ENCODE peak calls at places on chromosome 12, in ten cellular contexts. J is RWPE1, M is astrocyte of the spinal cord, Y is choroid plexus epithelial cell, R is ovary, H is fibroblast of lung, W is adrenal gland, D is lower leg skin, K is spleen, X is MCF 10A. L is an unnamed sample.

GRCh38 chr12:41264281-41264680 is 76.2 kb downstream of the PDZRN4 start:
- DNase-seq in J (peak; percentile 4), M (peak; percentile 12), Y (peak; percentile 25), R (no peak), H (no peak), W (no peak), D (no peak), K (no peak), X (no peak), L (no peak)

GRCh38 chr12:53551889-53552291 is 44.6 kb upstream of the NPFF start:
- DNase-seq in J (no peak), M (peak; percentile 27), Y (peak; percentile 28), R (no peak), H (no peak), W (no peak), D (no peak), K (no peak), X (no peak), L (no peak)

GRCh38 chr12:7091660-7092228 is 501 bp downstream of the C1R start:
- DNase-seq in J (no peak), M (no peak), Y (no peak), R (peak; percentile 68), H (no peak), W (peak; percentile 65), D (peak; percentile 89), K (no peak), X (no peak), L (no peak)

GRCh38 chr12:58104443-58104842 is 163.1 kb downstream of the ATP23 start:
- DNase-seq in J (no peak), M (no peak), Y (no peak), R (no peak), H (no peak), W (no peak), D (no peak), K (no peak), X (no peak), L (no peak)

GRCh38 chr12:27521066-27521465 is 2.9 kb upstream of the PPFIBP1 start:
- DNase-seq in J (no peak), M (no peak), Y (no peak), R (peak; percentile 68), H (peak; percentile 78), W (no peak), D (no peak), K (no peak), X (no peak), L (no peak)

GRCh38 chr12:114656906-114657596 is 26.9 kb downstream of the TBX3 start:
- DNase-seq in J (no peak), M (peak; percentile 28), Y (no peak), R (peak; percentile 32), H (no peak), W (no peak), D (no peak), K (no peak), X (no peak), L (no peak)

GRCh38 chr12:28750946-28751714 is 397.9 kb upstream of the FAR2 start:
- DNase-seq in J (no peak), M (peak; percentile 13), Y (peak; percentile 49), R (no peak), H (no peak), W (no peak), D (no peak), K (no peak), X (no peak), L (no peak)

GRCh38 chr12:65787056-65787855 is 37.0 kb upstream of the HMGA2 start:
- DNase-seq in J (no peak), M (no peak), Y (peak; percentile 16), R (no peak), H (no peak), W (no peak), D (no peak), K (no peak), X (no peak), L (no peak)

GRCh38 chr12:119148049-119148448 is 30.7 kb upstream of the HSPB8 start:
- DNase-seq in J (no peak), M (no peak), Y (no peak), R (no peak), H (no peak), W (no peak), D (no peak), K (no peak), X (no peak), L (no peak)

GRCh38 chr12:219891-220352 is 6.0 kb upstream of the SLC6A12 start:
- DNase-seq in J (peak; percentile 15), M (peak; percentile 13), Y (peak; percentile 68), R (no peak), H (peak; percentile 32), W (peak; percentile 59), D (peak; percentile 92), K (peak; percentile 88), X (peak; percentile 71), L (no peak)

DNA sequence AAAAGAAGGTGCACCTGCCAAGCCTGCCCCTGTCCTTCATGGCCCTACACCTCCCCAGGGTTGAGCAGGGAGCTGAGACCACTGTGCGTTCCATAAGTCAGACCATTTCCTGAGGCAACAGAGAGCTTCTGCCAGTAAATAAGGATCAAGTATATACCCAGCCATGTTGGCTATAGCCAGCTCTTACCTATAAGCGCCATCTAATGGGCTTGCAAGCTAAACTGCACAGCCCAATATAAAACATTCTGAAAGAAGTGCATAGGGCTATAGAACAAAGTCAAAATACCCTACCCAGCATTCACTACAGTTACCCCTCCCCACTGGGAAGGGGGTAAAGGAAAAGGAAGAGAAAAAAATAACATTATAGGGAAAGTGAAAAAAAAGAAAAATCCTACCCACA is 59.3 kb upstream of the SCAF11 start:
- DNase-seq in J (no peak), M (no peak), Y (peak; percentile 4), R (no peak), H (no peak), W (no peak), D (no peak), K (no peak), X (no peak), L (no peak)
- TF ChIP-seq CTCF in J (no peak), M (no peak), Y (no peak), R (no peak), H (no peak), W (no peak), D (no peak), K (no peak), X (no peak), L (no peak)

GRCh38 chr12:127716181-127716580 is 550.8 kb upstream of the TMEM132C start:
- DNase-seq in J (no peak), M (no peak), Y (no peak), R (no peak), H (no peak), W (no peak), D (no peak), K (no peak), X (no peak), L (no peak)

GRCh38 chr12:127712561-127712960 is 554.4 kb upstream of the TMEM132C start:
- DNase-seq in J (no peak), M (no peak), Y (no peak), R (no peak), H (no peak), W (no peak), D (no peak), K (no peak), X (no peak), L (no peak)

DNA sequence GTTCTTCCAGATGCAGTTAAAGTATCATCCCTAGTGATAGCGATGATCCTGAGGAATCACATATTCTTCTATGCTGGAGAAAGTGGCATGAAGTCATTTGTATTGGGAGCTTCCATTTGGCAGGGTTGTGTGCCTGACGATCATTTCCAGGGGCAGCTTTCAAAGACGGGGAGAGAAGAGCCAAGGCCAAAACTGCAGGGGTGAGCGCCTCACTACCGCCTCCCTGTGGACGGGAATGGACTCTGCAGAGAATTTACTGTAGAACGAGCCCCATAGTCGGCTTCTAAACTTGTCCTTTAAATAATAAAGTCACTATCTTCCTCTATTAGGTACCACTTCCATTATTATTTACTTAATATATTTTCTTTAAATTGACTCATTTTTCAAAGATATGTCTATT is 555.9 kb upstream of the TMEM132C start:
- DNase-seq in J (no peak), M (no peak), Y (no peak), R (no peak), H (no peak), W (no peak), D (no peak), K (no peak), X (no peak), L (no peak)
- TF ChIP-seq CTCF in J (no peak), M (peak; percentile 47), Y (no peak), R (no peak), H (peak; percentile 34), W (no peak), D (no peak), K (no peak), X (peak; percentile 22), L (no peak)

DNA sequence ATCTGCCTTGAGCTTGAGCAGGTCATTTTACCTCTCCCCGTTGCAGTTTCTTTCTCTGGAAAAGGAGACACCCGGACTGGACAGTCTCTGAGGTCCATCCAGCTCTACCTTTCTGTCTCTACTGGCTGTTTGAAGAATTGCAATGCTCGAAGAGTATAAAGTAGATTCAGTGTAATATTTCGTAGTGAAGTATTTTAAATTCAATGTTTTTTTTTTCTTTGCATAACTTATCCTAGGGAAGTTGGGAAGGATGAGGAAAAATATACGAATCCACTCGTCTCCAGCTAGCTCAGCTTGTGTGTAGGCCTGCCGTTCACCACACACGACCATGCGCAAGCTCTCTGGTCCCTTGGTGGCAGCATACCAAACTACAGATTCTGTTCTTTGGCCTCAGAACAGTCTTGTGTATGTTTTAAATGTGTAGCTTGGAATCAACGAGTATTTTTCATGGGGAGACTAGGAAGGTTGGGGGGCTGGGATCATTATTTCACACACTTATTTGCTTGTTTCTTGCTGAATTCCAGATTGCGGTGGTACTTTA is 307.9 kb downstream of the CACNA1C start:
- DNase-seq in J (no peak), M (no peak), Y (peak; percentile 10), R (no peak), H (no peak), W (no peak), D (no peak), K (no peak), X (no peak), L (no peak)
- TF ChIP-seq CTCF in J (no peak), M (peak; percentile 33), Y (peak; percentile 35), R (no peak), H (no peak), W (no peak), D (no peak), K (no peak), X (peak; percentile 31), L (peak; percentile 18)

GRCh38 chr12:66901136-66901932 is 222.5 kb upstream of the GRIP1 start:
- DNase-seq in J (no peak), M (no peak), Y (no peak), R (no peak), H (no peak), W (no peak), D (no peak), K (no peak), X (no peak), L (no peak)

GRCh38 chr12:66903782-66904396 is 225.0 kb upstream of the GRIP1 start:
- DNase-seq in J (peak; percentile 5), M (no peak), Y (peak; percentile 6), R (no peak), H (no peak), W (no peak), D (no peak), K (no peak), X (no peak), L (no peak)

GRCh38 chr12:66900616-66901015 is 221.7 kb upstream of the GRIP1 start:
- DNase-seq in J (no peak), M (no peak), Y (no peak), R (no peak), H (peak; percentile 4), W (no peak), D (no peak), K (no peak), X (peak; percentile 16), L (no peak)

GRCh38 chr12:66899567-66899966 is 220.7 kb upstream of the GRIP1 start:
- DNase-seq in J (no peak), M (no peak), Y (no peak), R (no peak), H (no peak), W (no peak), D (no peak), K (no peak), X (no peak), L (no peak)

GRCh38 chr12:66902020-66902419 is 223.1 kb upstream of the GRIP1 start:
- DNase-seq in J (no peak), M (no peak), Y (no peak), R (no peak), H (no peak), W (no peak), D (no peak), K (no peak), X (no peak), L (no peak)
- TF ChIP-seq CTCF in J (no peak), M (no peak), Y (no peak), R (no peak), H (no peak), W (no peak), D (no peak), K (no peak), X (no peak), L (no peak)

L was measured in mesothelial cell of epicardium.